ENCODE peak calls at places on chromosomes 3 and 15, in five cellular contexts. One of them, this sample, is unnamed.
A peak's percentile ranks its signal among the peaks of the same experiment; 100 is the strongest.

GRCh38 chr15:45891766-45892165 is 256.9 kb downstream of the SQOR start:
- DNase-seq in breast epithelium: no peak
- DNase-seq in right lobe of liver: no peak
- DNase-seq in endodermal cell: no peak
- DNase-seq in HepG2: no peak
- DNase-seq in this sample: peak; percentile 69

GRCh38 chr3:99659032-99659431 is 20.6 kb downstream of the COL8A1 start:
- DNase-seq in breast epithelium: no peak
- DNase-seq in right lobe of liver: no peak
- DNase-seq in endodermal cell: no peak
- DNase-seq in HepG2: no peak
- DNase-seq in this sample: peak; percentile 99

GRCh38 chr3:15102256-15102655 is 3.3 kb upstream of the RBSN start:
- DNase-seq in breast epithelium: peak; percentile 69
- DNase-seq in right lobe of liver: peak; percentile 94
- DNase-seq in endodermal cell: no peak
- DNase-seq in HepG2: no peak
- DNase-seq in this sample: no peak

GRCh38 chr3:171351676-171352075 is 108.5 kb downstream of the TNIK start:
- DNase-seq in breast epithelium: no peak
- DNase-seq in right lobe of liver: no peak
- DNase-seq in endodermal cell: no peak
- DNase-seq in HepG2: no peak
- DNase-seq in this sample: peak; percentile 94

GRCh38 chr15:92629276-92629974 is 26.1 kb downstream of the FAM174B start:
- DNase-seq in breast epithelium: no peak
- DNase-seq in right lobe of liver: no peak
- DNase-seq in endodermal cell: peak; percentile 23
- DNase-seq in HepG2: no peak
- DNase-seq in this sample: no peak

GRCh38 chr3:117660941-117661635 is 951.5 kb downstream of the TUSC7 start:
- DNase-seq in breast epithelium: no peak
- DNase-seq in right lobe of liver: no peak
- DNase-seq in endodermal cell: no peak
- DNase-seq in HepG2: no peak
- DNase-seq in this sample: peak; percentile 53

GRCh38 chr3:14885307-14885706 is 62.1 kb upstream of the NR2C2 start:
- DNase-seq in breast epithelium: no peak
- DNase-seq in right lobe of liver: no peak
- DNase-seq in endodermal cell: no peak
- DNase-seq in HepG2: no peak
- DNase-seq in this sample: no peak

GRCh38 chr3:126704494-126705214 is 614 bp downstream of the CHCHD6 start:
- DNase-seq in breast epithelium: no peak
- DNase-seq in right lobe of liver: no peak
- DNase-seq in endodermal cell: peak; percentile 72
- DNase-seq in HepG2: no peak
- DNase-seq in this sample: no peak

GRCh38 chr15:58484794-58485600 is 53.2 kb downstream of the LIPC start:
- DNase-seq in breast epithelium: no peak
- DNase-seq in right lobe of liver: no peak
- DNase-seq in endodermal cell: no peak
- DNase-seq in HepG2: no peak
- DNase-seq in this sample: no peak

GRCh38 chr3:119239421-119239820 is 1.3 kb downstream of the B4GALT4 start:
- DNase-seq in breast epithelium: no peak
- DNase-seq in right lobe of liver: no peak
- DNase-seq in endodermal cell: no peak
- DNase-seq in HepG2: no peak
- DNase-seq in this sample: no peak

GRCh38 chr3:123805504-123805903 is 78.6 kb downstream of the MYLK start:
- DNase-seq in breast epithelium: no peak
- DNase-seq in right lobe of liver: no peak
- DNase-seq in endodermal cell: no peak
- DNase-seq in HepG2: no peak
- DNase-seq in this sample: no peak

GRCh38 chr15:26891448-26891881 is 24.6 kb downstream of the GABRA5 start:
- DNase-seq in breast epithelium: peak; percentile 35
- DNase-seq in right lobe of liver: peak; percentile 56
- DNase-seq in endodermal cell: peak; percentile 95
- DNase-seq in HepG2: peak; percentile 36
- DNase-seq in this sample: peak; percentile 67

GRCh38 chr3:110017304-110017703 is 680.0 kb upstream of the DPPA4 start:
- DNase-seq in breast epithelium: no peak
- DNase-seq in right lobe of liver: no peak
- DNase-seq in endodermal cell: no peak
- DNase-seq in HepG2: no peak
- DNase-seq in this sample: no peak

GRCh38 chr3:168040624-168041208 is 55.0 kb downstream of the GOLIM4 start:
- DNase-seq in breast epithelium: no peak
- DNase-seq in right lobe of liver: no peak
- DNase-seq in endodermal cell: peak; percentile 50
- DNase-seq in HepG2: peak; percentile 49
- DNase-seq in this sample: peak; percentile 78

GRCh38 chr3:29494305-29495036 is 213.6 kb downstream of the RBMS3 start:
- DNase-seq in breast epithelium: no peak
- DNase-seq in right lobe of liver: no peak
- DNase-seq in endodermal cell: no peak
- DNase-seq in HepG2: no peak
- DNase-seq in this sample: peak; percentile 93

GRCh38 chr3:146165844-146166243 is 4.9 kb upstream of the PLOD2 start:
- DNase-seq in breast epithelium: no peak
- DNase-seq in right lobe of liver: no peak
- DNase-seq in endodermal cell: no peak
- DNase-seq in HepG2: no peak
- DNase-seq in this sample: no peak

GRCh38 chr3:195511136-195511535 is 32.0 kb downstream of the PPP1R2 start:
- DNase-seq in breast epithelium: no peak
- DNase-seq in right lobe of liver: no peak
- DNase-seq in endodermal cell: no peak
- DNase-seq in HepG2: no peak
- DNase-seq in this sample: no peak

GRCh38 chr3:189108032-189108431 is 63.7 kb upstream of the TPRG1 start:
- DNase-seq in breast epithelium: no peak
- DNase-seq in right lobe of liver: no peak
- DNase-seq in endodermal cell: no peak
- DNase-seq in HepG2: no peak
- DNase-seq in this sample: peak; percentile 22

GRCh38 chr15:83378921-83379561 is 68.1 kb upstream of the SH3GL3 start:
- DNase-seq in breast epithelium: no peak
- DNase-seq in right lobe of liver: peak; percentile 18
- DNase-seq in endodermal cell: peak; percentile 58
- DNase-seq in HepG2: no peak
- DNase-seq in this sample: no peak

GRCh38 chr15:90648137-90649070 is 68.7 kb upstream of the BLM start:
- DNase-seq in breast epithelium: peak; percentile 66
- DNase-seq in right lobe of liver: peak; percentile 61
- DNase-seq in endodermal cell: peak; percentile 82
- DNase-seq in HepG2: peak; percentile 51
- DNase-seq in this sample: peak; percentile 70

GRCh38 chr3:58580826-58581327 is 3.7 kb upstream of the FAM107A start:
- DNase-seq in breast epithelium: no peak
- DNase-seq in right lobe of liver: no peak
- DNase-seq in endodermal cell: peak; percentile 78
- DNase-seq in HepG2: peak; percentile 20
- DNase-seq in this sample: peak; percentile 58

GRCh38 chr3:45182915-45183881 is 37.0 kb upstream of the CDCP1 start:
- DNase-seq in breast epithelium: peak; percentile 38
- DNase-seq in right lobe of liver: no peak
- DNase-seq in endodermal cell: peak; percentile 75
- DNase-seq in HepG2: peak; percentile 7
- DNase-seq in this sample: peak; percentile 76

GRCh38 chr3:153595186-153595815 is 433.3 kb downstream of the RAP2B start:
- DNase-seq in breast epithelium: no peak
- DNase-seq in right lobe of liver: no peak
- DNase-seq in endodermal cell: peak; percentile 44
- DNase-seq in HepG2: peak; percentile 18
- DNase-seq in this sample: peak; percentile 47

GRCh38 chr15:28103831-28104230 is 4.7 kb upstream of the OCA2 start:
- DNase-seq in breast epithelium: no peak
- DNase-seq in right lobe of liver: no peak
- DNase-seq in endodermal cell: peak; percentile 35
- DNase-seq in HepG2: no peak
- DNase-seq in this sample: no peak

GRCh38 chr3:53170325-53171108 is 9.5 kb downstream of the PRKCD start:
- DNase-seq in breast epithelium: no peak
- DNase-seq in right lobe of liver: no peak
- DNase-seq in endodermal cell: no peak
- DNase-seq in HepG2: peak; percentile 51
- DNase-seq in this sample: no peak
- H3K4me3 ChIP-seq in breast epithelium: no peak overlapping the region
- H3K4me3 ChIP-seq in right lobe of liver: no peak overlapping the region
- H3K4me3 ChIP-seq in endodermal cell: no peak overlapping the region
- H3K4me3 ChIP-seq in HepG2: no peak overlapping the region
- H3K4me3 ChIP-seq in this sample: no peak overlapping the region

GRCh38 chr15:75649848-75650247 is 2.1 kb downstream of the SNX33 start:
- DNase-seq in breast epithelium: no peak
- DNase-seq in right lobe of liver: no peak
- DNase-seq in endodermal cell: no peak
- DNase-seq in HepG2: no peak
- DNase-seq in this sample: no peak

GRCh38 chr15:75653347-75653913 is 5.7 kb downstream of the SNX33 start:
- DNase-seq in breast epithelium: no peak
- DNase-seq in right lobe of liver: no peak
- DNase-seq in endodermal cell: peak; percentile 44
- DNase-seq in HepG2: no peak
- DNase-seq in this sample: no peak

GRCh38 chr15:75649045-75649761 is 1.5 kb downstream of the SNX33 start:
- DNase-seq in breast epithelium: no peak
- DNase-seq in right lobe of liver: no peak
- DNase-seq in endodermal cell: no peak
- DNase-seq in HepG2: no peak
- DNase-seq in this sample: no peak

GRCh38 chr15:75651810-75652543 is 4.3 kb downstream of the SNX33 start:
- DNase-seq in breast epithelium: no peak
- DNase-seq in right lobe of liver: no peak
- DNase-seq in endodermal cell: no peak
- DNase-seq in HepG2: no peak
- DNase-seq in this sample: no peak

DNA sequence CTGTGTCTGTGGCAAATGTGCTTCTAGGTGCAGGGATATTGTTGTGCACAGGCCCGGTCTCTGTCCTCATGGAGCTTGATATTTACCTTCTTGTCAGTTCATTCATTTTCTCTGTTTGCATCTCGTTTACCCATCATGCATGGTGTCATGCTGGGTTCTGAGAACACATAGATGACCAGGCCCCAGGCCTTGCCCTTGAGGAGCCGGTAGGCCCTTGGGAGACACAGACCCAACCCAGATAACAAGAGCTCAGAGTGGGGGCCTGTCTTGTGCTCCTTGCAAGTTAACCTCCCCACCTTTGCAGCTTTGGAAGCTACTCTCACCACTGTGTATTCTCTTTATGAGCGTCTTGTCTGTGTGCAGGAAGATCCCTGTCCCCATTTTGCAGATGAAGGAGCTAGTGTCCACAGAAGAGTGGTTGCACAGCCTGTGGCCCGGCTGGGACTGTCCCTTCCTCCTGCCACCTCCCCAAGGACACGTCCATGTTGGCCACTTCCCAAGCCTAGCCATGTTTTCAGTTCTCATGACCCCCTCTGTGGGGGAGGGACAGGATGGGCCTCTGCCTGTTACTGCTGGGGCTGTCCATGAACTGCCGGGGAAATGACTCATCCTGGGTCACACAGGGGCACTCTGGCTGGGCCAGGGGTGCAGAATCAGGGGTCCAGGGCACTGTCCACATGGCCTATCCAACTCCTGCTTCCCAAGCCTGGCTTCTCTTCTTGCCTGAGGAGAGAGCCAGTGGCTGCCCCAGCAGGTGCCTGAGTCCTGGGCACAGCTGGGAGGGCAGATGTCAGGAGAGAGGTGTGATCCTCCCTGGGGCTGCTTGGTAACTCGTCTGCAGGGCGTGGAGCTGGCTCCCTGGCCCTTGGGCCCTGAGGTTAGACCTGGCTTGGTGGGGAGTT is 3.4 kb downstream of the SNX33 start:
- DNase-seq in breast epithelium: no peak
- DNase-seq in right lobe of liver: peak; percentile 77
- DNase-seq in endodermal cell: peak; percentile 59
- DNase-seq in HepG2: peak; percentile 76
- DNase-seq in this sample: no peak
- H3K4me3 ChIP-seq in breast epithelium: peak overlapping the region; percentile 91
- H3K4me3 ChIP-seq in right lobe of liver: peak overlapping the region; percentile 17
- H3K4me3 ChIP-seq in endodermal cell: peak overlapping the region; percentile 71
- H3K4me3 ChIP-seq in HepG2: peak overlapping the region; percentile 33
- H3K4me3 ChIP-seq in this sample: peak overlapping the region; percentile 90

DNA sequence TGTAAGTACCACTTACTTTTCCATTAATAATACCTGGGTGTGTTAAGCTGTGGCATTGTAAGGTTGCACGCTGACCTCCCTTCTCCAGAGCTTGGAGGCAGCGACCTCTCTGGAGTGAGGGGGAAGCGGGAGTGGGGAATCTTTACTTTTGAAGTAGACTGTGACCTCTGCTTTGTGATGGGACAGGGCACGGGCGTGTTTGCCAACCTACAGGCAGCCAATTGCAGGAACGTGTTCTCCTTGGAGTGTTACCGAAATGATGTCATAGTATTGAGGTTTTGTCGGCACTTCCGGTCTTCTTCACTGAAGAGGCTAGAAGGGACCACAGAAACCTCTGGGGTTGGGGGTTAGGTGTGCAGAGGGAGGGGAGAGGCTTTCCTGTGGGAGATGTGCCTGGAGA is 227.3 kb upstream of the C2CD4B start:
- DNase-seq in breast epithelium: no peak
- DNase-seq in right lobe of liver: no peak
- DNase-seq in endodermal cell: peak; percentile 74
- DNase-seq in HepG2: peak; percentile 75
- DNase-seq in this sample: peak; percentile 61
- H3K4me3 ChIP-seq in breast epithelium: peak overlapping the region; percentile 85
- H3K4me3 ChIP-seq in right lobe of liver: peak overlapping the region; percentile 99
- H3K4me3 ChIP-seq in endodermal cell: peak overlapping the region; percentile 98
- H3K4me3 ChIP-seq in HepG2: peak overlapping the region; percentile 95
- H3K4me3 ChIP-seq in this sample: peak overlapping the region; percentile 97

DNA sequence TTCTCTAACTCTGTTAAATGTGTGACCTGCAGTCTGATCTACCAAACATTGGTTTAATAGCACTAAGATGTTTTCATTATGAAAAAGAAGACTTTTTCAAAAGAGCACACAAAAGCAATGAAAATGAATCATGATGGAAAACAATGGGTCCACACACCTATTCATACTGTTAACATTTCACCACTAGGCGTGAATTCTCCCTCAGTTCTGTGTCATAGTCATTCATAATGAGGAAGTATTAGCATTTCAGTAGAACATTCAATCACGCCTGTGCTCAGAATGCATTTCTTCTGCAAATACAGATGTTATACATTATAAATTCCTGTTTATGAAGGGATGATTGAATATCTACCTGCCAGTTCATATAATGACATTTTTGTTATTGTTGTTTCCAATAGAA is 35.9 kb downstream of the EIF4E3 start:
- DNase-seq in breast epithelium: no peak
- DNase-seq in right lobe of liver: no peak
- DNase-seq in endodermal cell: no peak
- DNase-seq in HepG2: no peak
- DNase-seq in this sample: no peak
- H3K4me3 ChIP-seq in breast epithelium: no peak overlapping the region
- H3K4me3 ChIP-seq in right lobe of liver: no peak overlapping the region
- H3K4me3 ChIP-seq in endodermal cell: no peak overlapping the region
- H3K4me3 ChIP-seq in HepG2: no peak overlapping the region
- H3K4me3 ChIP-seq in this sample: no peak overlapping the region